ENCODE peak calls at places on chromosomes 16 and 17, in five cellular contexts. R is colonic mucosa; E is lung; Z is CD8-positive, alpha-beta T cell; S is IMR-90. U is an unnamed sample.
A peak's percentile ranks its signal among the peaks of the same experiment; 100 is the strongest.

GRCh38 chr17:80208050-80208449 is 12.1 kb downstream of the SGSH start:
- DNase-seq in E (no peak), Z (no peak), R (no peak), S (no peak), U (no peak)

GRCh38 chr17:79544142-79544914 is 66.5 kb downstream of the RBFOX3 start:
- DNase-seq in R (no peak), E (no peak), S (no peak), Z (no peak), U (no peak)

GRCh38 chr16:22322021-22322471 is 24.8 kb downstream of the POLR3E start:
- DNase-seq in S (no peak), R (no peak), E (no peak), Z (no peak), U (no peak)

GRCh38 chr17:76155988-76156661 is 15.1 kb upstream of the FOXJ1 start:
- DNase-seq in R (no peak), Z (no peak), S (no peak), E (no peak), U (no peak)

GRCh38 chr17:2083613-2084128 is 28.8 kb downstream of the HIC1 start:
- DNase-seq in E (peak; percentile 64), S (no peak), Z (no peak), R (no peak), U (no peak)

GRCh38 chr17:61279476-61280145 is 120.0 kb upstream of the TBX2 start:
- DNase-seq in S (peak; percentile 54), E (no peak), Z (no peak), R (no peak), U (no peak)

GRCh38 chr17:64507418-64507766 is 615 bp downstream of the CEP95 start:
- DNase-seq in E (no peak), S (peak; percentile 68), Z (peak; percentile 12), R (peak; percentile 44), U (no peak)

GRCh38 chr16:85231959-85232358 is 119.7 kb upstream of the CIBAR2 start:
- DNase-seq in S (no peak), Z (no peak), E (no peak), R (no peak), U (no peak)

GRCh38 chr17:57665128-57665527 is 80.0 kb downstream of the CCDC182 start:
- DNase-seq in E (no peak), Z (no peak), S (no peak), R (no peak), U (no peak)

GRCh38 chr17:5500247-5500803 is 14.0 kb downstream of the MIS12 start:
- DNase-seq in S (peak; percentile 12), R (no peak), E (no peak), Z (no peak), U (peak; percentile 45)

GRCh38 chr17:39867891-39868553 is at the start of gene ZPBP2:
- DNase-seq in Z (no peak), S (no peak), E (no peak), R (no peak), U (no peak)

GRCh38 chr16:31477220-31478216 is 5.4 kb upstream of the SLC5A2 start:
- DNase-seq in R (peak; percentile 92), Z (no peak), E (peak; percentile 85), S (no peak), U (no peak)

GRCh38 chr17:50634123-50634914 is at the start of gene ABCC3:
- DNase-seq in R (peak; percentile 86), E (peak; percentile 64), Z (no peak), S (no peak), U (no peak)

GRCh38 chr17:50636145-50636803 is 1.6 kb downstream of the ABCC3 start:
- DNase-seq in Z (no peak), R (no peak), S (no peak), E (no peak), U (no peak)

GRCh38 chr17:50633683-50634082 is 998 bp upstream of the ABCC3 start:
- DNase-seq in R (no peak), S (no peak), Z (no peak), E (no peak), U (no peak)

GRCh38 chr17:50635720-50636144 is 1.1 kb downstream of the ABCC3 start:
- DNase-seq in S (no peak), E (no peak), Z (no peak), R (no peak), U (no peak)

GRCh38 chr17:50634915-50635719 is 436 bp downstream of the ABCC3 start:
- DNase-seq in R (no peak), Z (no peak), E (no peak), S (no peak), U (no peak)
- TF ChIP-seq CTCF in R (no peak), Z (no peak), E (no peak), S (no peak), U (no peak)

GRCh38 chr17:30816165-30816564 is 8.3 kb downstream of the CRLF3 start:
- DNase-seq in S (no peak), E (no peak), R (no peak), Z (no peak), U (no peak)
- TF ChIP-seq CTCF in S (no peak), E (no peak), R (no peak), Z (no peak), U (no peak)

DNA sequence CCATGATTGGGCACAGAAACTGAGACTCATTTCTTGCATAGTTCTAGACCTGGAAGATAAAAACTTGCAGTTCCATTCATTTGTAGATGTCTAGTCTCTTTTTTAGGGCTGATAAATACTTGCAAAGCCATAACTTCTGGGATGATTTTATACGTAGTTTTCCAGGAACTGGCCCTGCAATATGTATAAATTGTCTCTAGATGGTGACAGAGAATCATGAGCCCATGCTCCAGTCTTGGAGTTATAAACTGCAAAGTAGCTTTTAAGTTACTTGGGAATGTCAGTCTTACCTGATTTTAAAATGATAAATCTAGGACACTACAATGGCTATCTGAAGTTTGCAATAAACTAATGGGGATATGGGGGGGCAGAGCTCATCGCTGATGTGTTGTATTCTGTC is 3.0 kb upstream of the ADAMTS18 start:
- DNase-seq in Z (no peak), S (no peak), R (no peak), E (no peak), U (no peak)
- TF ChIP-seq CTCF in Z (no peak), S (no peak), R (no peak), E (no peak), U (no peak)

DNA sequence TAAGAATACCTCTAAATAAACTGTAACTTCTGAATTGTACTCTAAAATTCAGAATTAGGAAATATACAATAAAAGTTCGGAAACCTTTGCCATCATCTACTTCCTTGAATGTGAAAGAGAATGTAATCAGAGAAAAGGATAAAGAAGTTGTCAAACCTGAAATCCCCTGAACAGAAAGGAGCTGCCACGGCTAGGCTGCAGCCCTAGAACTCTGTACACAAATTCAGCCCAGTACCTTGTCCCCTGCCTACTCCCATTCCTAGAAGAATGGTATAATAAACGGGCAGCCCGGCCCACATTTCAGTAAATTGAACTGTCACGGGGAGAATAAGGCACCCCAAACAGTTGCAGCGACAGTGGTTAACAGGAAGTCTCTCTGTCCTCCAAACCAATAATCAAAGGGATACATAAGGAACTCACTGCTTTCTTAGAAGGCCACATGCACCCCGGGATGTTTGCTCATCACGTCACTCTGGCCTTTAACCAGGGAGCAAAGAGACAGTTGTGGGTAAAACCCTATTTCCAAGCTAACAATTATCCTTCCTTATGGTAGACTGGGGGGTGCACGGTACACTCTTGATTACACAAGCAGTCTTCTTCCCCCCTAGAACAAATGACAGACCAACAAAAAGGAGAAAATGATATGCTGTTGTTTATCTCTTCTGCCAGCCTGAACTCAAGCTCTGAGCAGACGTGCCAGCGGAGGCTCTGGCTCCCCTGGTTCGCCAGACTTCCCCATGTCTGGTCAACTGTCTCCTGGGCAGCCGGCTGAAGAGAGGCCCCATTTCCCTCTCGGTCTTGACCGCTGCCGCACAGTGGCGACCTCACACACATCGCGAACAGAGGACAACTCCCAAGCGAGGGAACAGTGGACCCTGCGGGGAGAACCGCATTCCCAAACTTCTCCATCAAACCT is 24.5 kb upstream of the RFFL start:
- DNase-seq in R (peak; percentile 83), S (peak; percentile 42), Z (no peak), E (peak; percentile 53), U (no peak)
- TF ChIP-seq CTCF in R (no peak), S (peak; percentile 5), Z (no peak), E (no peak), U (no peak)

GRCh38 chr17:43170766-43171681 is at the start of gene NBR1:
- DNase-seq in E (peak; percentile 97), R (peak; percentile 99), S (peak; percentile 98), Z (peak; percentile 91), U (peak; percentile 85)

GRCh38 chr17:43170140-43170765 is 761 bp upstream of the NBR1 start:
- DNase-seq in S (peak; percentile 95), R (peak; percentile 93), E (peak; percentile 91), Z (peak; percentile 71), U (peak; percentile 79)

GRCh38 chr17:43175213-43176118 is 4.5 kb downstream of the NBR1 start:
- DNase-seq in R (no peak), E (no peak), S (peak; percentile 84), Z (no peak), U (no peak)

GRCh38 chr17:43169561-43170139 is 1.4 kb upstream of the NBR1 start:
- DNase-seq in R (peak; percentile 54), E (no peak), Z (no peak), S (peak; percentile 26), U (peak; percentile 39)

GRCh38 chr17:43171761-43172487 is 910 bp downstream of the NBR1 start:
- DNase-seq in S (peak; percentile 95), Z (no peak), R (peak; percentile 56), E (no peak), U (no peak)
- TF ChIP-seq CTCF in S (peak; percentile 37), Z (no peak), R (no peak), E (peak; percentile 6), U (no peak)